ENCODE peak calls at places on chromosomes 13 and 19, in ten cellular contexts. R is right cardiac atrium; W is aorta; T is tibial nerve; I is prostate gland; N is upper lobe of right lung; Z is lung; V is cardiac muscle cell; Q is PC-3; D is CD8-positive, alpha-beta T cell. S is an unnamed sample.
A peak's percentile ranks its signal among the peaks of the same experiment; 100 is the strongest.

GRCh38 chr19:38145627-38146026 is 78.4 kb downstream of the DPF1 start:
- DNase-seq in Z (no peak), N (no peak), R (no peak), W (no peak), T (peak; percentile 73), Q (no peak), I (no peak), D (no peak), V (no peak), S (no peak)

GRCh38 chr13:47337781-47338507 is 441.1 kb upstream of the HTR2A start:
- DNase-seq in Z (no peak), D (no peak), Q (no peak), R (peak; percentile 7), W (no peak), I (no peak), T (no peak), V (peak; percentile 1), N (no peak), S (no peak)

GRCh38 chr19:33299061-33299665 is 3.2 kb downstream of the CEBPA start:
- DNase-seq in I (no peak), Z (no peak), W (no peak), D (no peak), N (no peak), R (no peak), T (no peak), V (no peak), Q (no peak), S (no peak)

GRCh38 chr19:37217533-37217854 is 520 bp upstream of the ZNF383 start:
- DNase-seq in Z (no peak), V (no peak), R (no peak), Q (no peak), W (no peak), I (no peak), D (no peak), T (no peak), N (no peak), S (no peak)

GRCh38 chr13:79802389-79803140 is 321.6 kb downstream of the NDFIP2 start:
- DNase-seq in T (no peak), W (no peak), D (no peak), V (no peak), I (no peak), Z (no peak), Q (no peak), R (no peak), N (no peak), S (no peak)

GRCh38 chr13:50340146-50340545 is 324.9 kb downstream of the KCNRG start:
- DNase-seq in T (no peak), R (no peak), D (no peak), I (no peak), V (no peak), W (no peak), Q (no peak), Z (no peak), N (no peak), S (no peak)

GRCh38 chr13:40407567-40407966 is 258.9 kb downstream of the FOXO1 start:
- DNase-seq in I (no peak), V (no peak), Q (peak; percentile 59), N (no peak), D (no peak), Z (no peak), W (no peak), T (no peak), R (no peak), S (no peak)

GRCh38 chr19:4575978-4576933 is 16.8 kb upstream of the SEMA6B start:
- DNase-seq in T (peak; percentile 78), D (peak; percentile 65), Z (peak; percentile 57), R (peak; percentile 86), N (peak; percentile 80), Q (peak; percentile 68), I (peak; percentile 34), V (peak; percentile 54), W (no peak), S (peak; percentile 90)

GRCh38 chr13:60759499-60759898 is 362.5 kb downstream of the TDRD3 start:
- DNase-seq in V (peak; percentile 19), D (no peak), R (no peak), Z (peak; percentile 57), N (no peak), W (no peak), T (no peak), Q (peak; percentile 59), I (peak; percentile 13), S (no peak)

GRCh38 chr19:49588370-49589122 is 2.4 kb upstream of the PRR12 start:
- DNase-seq in T (no peak), R (peak; percentile 38), N (no peak), W (no peak), V (no peak), Z (no peak), I (no peak), D (no peak), Q (no peak), S (peak; percentile 81)

GRCh38 chr19:8302734-8303133 is 5.4 kb downstream of the CD320 start:
- DNase-seq in I (no peak), Z (peak; percentile 20), T (peak; percentile 2), R (no peak), D (no peak), W (peak; percentile 17), N (peak; percentile 54), Q (no peak), V (no peak), S (peak; percentile 38)

DNA sequence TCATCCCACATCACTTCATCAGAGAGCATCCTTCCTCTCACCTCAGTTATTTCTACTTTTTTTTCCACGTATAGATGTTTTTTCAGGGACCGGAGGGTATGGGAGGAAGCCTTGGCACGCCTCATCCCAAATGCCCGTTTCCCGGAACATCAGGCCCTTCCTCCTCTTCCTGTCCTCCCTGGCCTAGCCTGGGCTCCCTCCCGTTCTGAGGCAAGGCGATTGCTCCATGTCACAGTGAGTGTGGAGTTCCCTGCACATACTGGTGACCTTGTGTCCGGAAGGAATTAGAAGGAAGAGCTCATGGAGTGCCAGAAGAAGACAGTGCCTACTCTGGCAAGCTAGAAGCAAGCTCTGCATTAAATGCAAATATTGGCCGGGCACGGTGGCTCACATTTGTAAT is 1.1 kb upstream of the ZNF627 start:
- DNase-seq in W (no peak), N (peak; percentile 48), Z (no peak), V (no peak), D (no peak), Q (no peak), T (no peak), I (no peak), R (no peak), S (no peak)
- H3K4me1 ChIP-seq in W (no peaks in the 10 kb centered on the region), N (no peaks in the 10 kb centered on the region), Z (peaks cover 10% of the 10 kb centered on the region), V (peaks cover 6% of the 10 kb centered on the region), D (peaks cover 16% of the 10 kb centered on the region), Q (peaks cover 6% of the 10 kb centered on the region), T (peaks cover 6% of the 10 kb centered on the region), I (peaks cover 2% of the 10 kb centered on the region), R (peaks cover 2% of the 10 kb centered on the region), S (peaks cover 16% of the 10 kb centered on the region)

DNA sequence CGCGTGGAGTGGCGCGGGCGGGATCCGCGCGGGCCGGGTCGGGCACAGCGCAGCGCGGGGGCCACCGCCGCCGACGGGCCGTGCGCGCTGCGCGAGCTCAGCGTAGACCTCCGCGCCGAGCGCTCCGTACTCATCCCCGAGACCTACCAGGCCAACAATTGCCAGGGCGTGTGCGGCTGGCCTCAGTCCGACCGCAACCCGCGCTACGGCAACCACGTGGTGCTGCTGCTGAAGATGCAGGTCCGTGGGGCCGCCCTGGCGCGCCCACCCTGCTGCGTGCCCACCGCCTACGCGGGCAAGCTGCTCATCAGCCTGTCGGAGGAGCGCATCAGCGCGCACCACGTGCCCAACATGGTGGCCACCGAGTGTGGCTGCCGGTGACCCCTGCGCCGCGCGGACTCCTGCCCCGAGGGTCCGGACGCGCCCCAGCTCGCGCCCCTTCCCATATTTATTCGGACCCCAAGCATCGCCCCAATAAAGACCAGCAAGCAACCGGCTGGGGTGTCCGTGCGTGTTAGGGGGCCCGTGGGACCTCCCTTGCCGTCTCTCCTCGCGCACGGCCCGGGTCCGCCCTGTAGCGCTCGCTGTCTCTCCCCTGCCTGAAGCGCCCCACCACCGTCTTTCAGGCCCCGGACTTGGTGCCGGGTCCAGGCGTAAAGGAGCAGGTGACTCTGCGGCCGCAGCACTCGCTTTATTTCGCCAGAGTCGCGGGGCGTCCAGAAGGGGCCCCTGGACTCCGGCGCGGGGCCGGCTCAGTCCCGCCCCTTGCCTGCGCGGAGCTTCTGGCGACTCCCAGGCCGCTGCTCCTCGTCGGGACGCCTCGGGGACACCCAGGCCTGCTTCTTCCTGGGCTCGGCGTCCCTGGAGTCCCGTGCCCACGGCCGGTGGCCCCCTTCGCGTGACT is 2.7 kb downstream of the AMH start:
- DNase-seq in D (no peak), W (no peak), Z (no peak), Q (no peak), I (no peak), R (peak; percentile 59), T (no peak), N (no peak), V (no peak), S (no peak)
- H3K4me1 ChIP-seq in D (peaks cover 32% of the 10 kb centered on the region), W (no peaks in the 10 kb centered on the region), Z (peaks cover 37% of the 10 kb centered on the region), Q (no peaks in the 10 kb centered on the region), I (no peaks in the 10 kb centered on the region), R (peaks cover 5% of the 10 kb centered on the region), T (peaks cover 29% of the 10 kb centered on the region), N (peaks cover 30% of the 10 kb centered on the region), V (peaks cover 3% of the 10 kb centered on the region), S (peaks cover 83% of the 10 kb centered on the region)

GRCh38 chr13:59277106-59277505 is 886.6 kb downstream of the DIAPH3 start:
- DNase-seq in I (no peak), D (no peak), N (no peak), Q (no peak), W (no peak), V (no peak), Z (no peak), T (no peak), R (no peak), S (no peak)
- H3K4me1 ChIP-seq in I (no peaks in the 10 kb centered on the region), D (no peaks in the 10 kb centered on the region), N (no peaks in the 10 kb centered on the region), Q (no peaks in the 10 kb centered on the region), W (no peaks in the 10 kb centered on the region), V (no peaks in the 10 kb centered on the region), Z (no peaks in the 10 kb centered on the region), T (no peaks in the 10 kb centered on the region), R (no peaks in the 10 kb centered on the region), S (no peaks in the 10 kb centered on the region)

GRCh38 chr19:42197375-42197817 is 20.1 kb downstream of the DEDD2 start:
- DNase-seq in V (no peak), R (no peak), Z (no peak), W (peak; percentile 50), Q (no peak), I (no peak), D (no peak), T (no peak), N (no peak), S (no peak)
- H3K4me1 ChIP-seq in V (no peaks in the 10 kb centered on the region), R (peaks cover 4% of the 10 kb centered on the region), Z (peaks cover 5% of the 10 kb centered on the region), W (no peaks in the 10 kb centered on the region), Q (peaks cover 18% of the 10 kb centered on the region), I (no peaks in the 10 kb centered on the region), D (peaks cover 64% of the 10 kb centered on the region), T (peaks cover 24% of the 10 kb centered on the region), N (peaks cover 15% of the 10 kb centered on the region), S (peaks cover 63% of the 10 kb centered on the region)

DNA sequence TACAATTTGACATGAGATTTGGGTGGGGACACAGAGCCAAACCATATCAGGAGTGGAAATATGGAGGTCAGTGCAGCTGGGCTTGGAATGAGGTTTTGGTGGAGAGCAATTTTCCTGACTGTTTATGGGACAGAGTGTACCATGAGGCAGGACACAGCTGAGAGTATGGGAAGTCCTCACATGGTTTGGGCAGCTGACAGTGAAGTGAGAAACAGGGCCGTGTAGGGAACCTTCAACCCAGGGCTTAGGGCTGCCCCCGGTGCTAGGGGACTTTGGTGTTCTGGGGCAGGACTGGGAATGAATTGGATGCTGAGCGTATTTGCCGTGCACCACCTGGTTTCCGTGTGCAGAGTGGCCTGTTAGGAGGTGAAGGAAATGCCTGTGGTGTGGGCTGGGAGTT is 6.1 kb downstream of the ZNF548 start:
- DNase-seq in D (no peak), V (no peak), W (no peak), N (no peak), I (no peak), T (no peak), R (no peak), Q (no peak), Z (no peak), S (no peak)
- H3K4me1 ChIP-seq in D (peaks cover 7% of the 10 kb centered on the region), V (peaks cover 8% of the 10 kb centered on the region), W (peaks cover under 1% of the 10 kb centered on the region), N (peaks cover 8% of the 10 kb centered on the region), I (no peaks in the 10 kb centered on the region), T (no peaks in the 10 kb centered on the region), R (peaks cover 9% of the 10 kb centered on the region), Q (peaks cover 8% of the 10 kb centered on the region), Z (peaks cover under 1% of the 10 kb centered on the region), S (peaks cover 27% of the 10 kb centered on the region)